ENCODE peak calls at places on chromosomes 5 and 9, in six cellular contexts. P is GM12878, J is HepG2, Q is H1, A is SK-N-SH, L is K562. K is an unnamed sample.

GRCh38 chr5:11222169-11222568 is 461.1 kb upstream of the DAP start:
- DNase-seq in P (no peak), J (no peak), Q (no peak), A (no peak), L (no peak), K (no peak)

GRCh38 chr5:143187495-143187894 is 216.0 kb downstream of the NR3C1 start:
- DNase-seq in P (no peak), J (no peak), Q (no peak), A (no peak), L (no peak), K (no peak)

GRCh38 chr5:64214152-64214551 is 48.5 kb downstream of the RNF180 start:
- DNase-seq in P (no peak), J (no peak), Q (no peak), A (no peak), L (no peak), K (no peak)

GRCh38 chr5:10760033-10760975 is 730 bp downstream of the DAP start:
- DNase-seq in P (no peak), J (peak; percentile 78), Q (no peak), A (peak; percentile 77), L (peak; percentile 39), K (peak; percentile 31)

GRCh38 chr9:114417511-114417910 is 29.7 kb upstream of the AKNA start:
- DNase-seq in P (no peak), J (no peak), Q (no peak), A (no peak), L (no peak), K (no peak)

GRCh38 chr5:1521054-1521453 is 2.7 kb downstream of the LPCAT1 start:
- DNase-seq in P (no peak), J (no peak), Q (peak; percentile 37), A (no peak), L (no peak), K (no peak)

GRCh38 chr9:137057545-137057944 is 3.7 kb upstream of the ENTPD2 start:
- DNase-seq in P (no peak), J (no peak), Q (no peak), A (no peak), L (no peak), K (no peak)

GRCh38 chr5:5066276-5067186 is 73.6 kb upstream of the ADAMTS16 start:
- DNase-seq in P (no peak), J (no peak), Q (no peak), A (no peak), L (no peak), K (no peak)

GRCh38 chr5:128538249-128539037 is 398 bp upstream of the FBN2 start:
- DNase-seq in P (no peak), J (no peak), Q (peak; percentile 84), A (peak; percentile 16), L (no peak), K (no peak)

GRCh38 chr5:89572696-89573095 is 689.7 kb upstream of the MEF2C start:
- DNase-seq in P (no peak), J (no peak), Q (no peak), A (no peak), L (no peak), K (no peak)

GRCh38 chr5:77356740-77357139 is 135.4 kb downstream of the WDR41 start:
- DNase-seq in P (peak; percentile 84), J (no peak), Q (no peak), A (no peak), L (no peak), K (no peak)

GRCh38 chr9:28120241-28121025 is 547.2 kb upstream of the C9orf72 start:
- DNase-seq in P (no peak), J (no peak), Q (no peak), A (peak; percentile 40), L (no peak), K (no peak)

GRCh38 chr5:88820581-88820980 is 62.4 kb downstream of the MEF2C start:
- DNase-seq in P (no peak), J (no peak), Q (no peak), A (no peak), L (no peak), K (no peak)

GRCh38 chr5:142420521-142420920 is 95.7 kb upstream of the SPRY4 start:
- DNase-seq in P (no peak), J (no peak), Q (no peak), A (no peak), L (no peak), K (no peak)

DNA sequence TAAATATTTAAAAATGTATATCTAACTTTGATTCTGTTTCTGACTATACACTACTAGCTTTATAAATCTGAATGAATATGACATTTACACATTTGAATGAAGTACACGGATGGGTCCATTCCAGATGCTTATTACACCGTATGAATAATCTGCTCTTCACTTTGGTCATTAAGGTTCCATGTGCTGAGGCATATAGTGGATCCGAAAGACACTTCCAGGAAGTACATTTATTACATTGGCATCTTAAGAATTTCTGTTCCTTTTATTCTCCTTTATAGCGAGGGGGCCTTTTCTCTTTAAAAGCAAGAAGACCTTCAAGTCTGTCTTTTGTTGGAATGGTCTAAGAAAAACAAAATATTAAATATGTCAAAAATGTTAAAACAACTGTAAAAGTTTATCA is 147.6 kb downstream of the AUH start:
- DNase-seq in P (no peak), J (no peak), Q (no peak), A (no peak), L (no peak), K (no peak)
- TF ChIP-seq JUND in P (no peak), J (no peak), Q (no peak), A (no peak), L (no peak), K (no peak)

GRCh38 chr5:112684737-112685136 is 52.9 kb upstream of the APC start:
- DNase-seq in P (no peak), J (no peak), Q (no peak), A (no peak), L (no peak), K (no peak)

GRCh38 chr5:112682621-112683061 is 55.0 kb upstream of the APC start:
- DNase-seq in P (no peak), J (no peak), Q (no peak), A (no peak), L (no peak), K (no peak)

GRCh38 chr5:112684121-112684520 is 53.6 kb upstream of the APC start:
- DNase-seq in P (peak; percentile 31), J (no peak), Q (no peak), A (no peak), L (no peak), K (no peak)

GRCh38 chr5:112685386-112685785 is 52.3 kb upstream of the APC start:
- DNase-seq in P (no peak), J (no peak), Q (no peak), A (no peak), L (no peak), K (no peak)

GRCh38 chr5:112681481-112681908 is 56.2 kb upstream of the APC start:
- DNase-seq in P (peak; percentile 55), J (no peak), Q (no peak), A (no peak), L (no peak), K (no peak)
- H3K27me3 ChIP-seq in P (no peaks in the 10 kb centered on the region), J (no peaks in the 10 kb centered on the region), Q (no peaks in the 10 kb centered on the region), A (no peaks in the 10 kb centered on the region), L (peaks cover 8% of the 10 kb centered on the region), K (no peaks in the 10 kb centered on the region)

GRCh38 chr5:8908055-8908683 is 637.7 kb downstream of the SEMA5A start:
- DNase-seq in P (no peak), J (no peak), Q (peak; percentile 90), A (peak; percentile 41), L (peak; percentile 64), K (no peak)

GRCh38 chr5:8905021-8905420 is 640.9 kb downstream of the SEMA5A start:
- DNase-seq in P (no peak), J (no peak), Q (no peak), A (no peak), L (no peak), K (no peak)

GRCh38 chr5:8906303-8906967 is 639.4 kb downstream of the SEMA5A start:
- DNase-seq in P (no peak), J (no peak), Q (no peak), A (no peak), L (no peak), K (no peak)

GRCh38 chr5:8912106-8912505 is 633.8 kb downstream of the SEMA5A start:
- DNase-seq in P (no peak), J (no peak), Q (no peak), A (no peak), L (no peak), K (no peak)

DNA sequence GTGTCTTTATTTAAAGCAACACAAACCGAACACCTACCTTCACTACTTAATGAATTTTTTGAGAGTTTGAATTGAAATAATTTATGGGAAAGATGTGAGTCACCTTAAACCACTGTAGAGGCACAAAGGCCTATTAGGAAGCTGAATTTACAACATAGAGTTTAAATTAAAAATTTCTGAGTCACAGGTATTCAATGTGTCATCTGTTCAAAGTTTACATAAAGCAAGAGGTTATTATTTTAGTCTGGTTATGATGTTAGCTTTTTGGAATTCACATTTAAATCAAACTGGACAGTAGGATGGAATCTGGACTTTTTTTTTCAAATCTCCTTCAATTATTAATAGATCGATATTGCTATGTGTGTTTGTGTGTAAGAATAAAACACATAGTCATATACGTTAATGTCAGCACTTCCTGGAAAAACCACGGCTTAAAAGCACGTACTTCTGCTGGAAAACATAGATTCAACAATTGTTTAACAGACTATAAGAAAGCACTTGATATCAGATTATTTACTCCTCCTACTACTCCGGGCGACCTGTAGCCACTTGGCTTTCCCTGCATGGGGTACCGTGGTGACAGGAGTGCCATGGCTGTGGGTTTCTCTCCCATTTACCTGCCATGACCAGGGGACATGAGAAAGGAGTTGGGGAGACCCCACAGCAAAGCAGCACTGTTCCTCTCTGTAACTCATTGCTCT is 638.6 kb downstream of the SEMA5A start:
- DNase-seq in P (no peak), J (no peak), Q (no peak), A (no peak), L (no peak), K (no peak)
- TF ChIP-seq JUND in P (no peak), J (no peak), Q (no peak), A (peak; percentile 86), L (no peak), K (no peak)

GRCh38 chr9:134970719-134971118 is 53.0 kb upstream of the FCN1 start:
- DNase-seq in P (no peak), J (no peak), Q (no peak), A (no peak), L (no peak), K (no peak)
- H3K27me3 ChIP-seq in P (no peaks in the 10 kb centered on the region), J (peaks cover 2% of the 10 kb centered on the region), Q (no peaks in the 10 kb centered on the region), A (no peaks in the 10 kb centered on the region), L (peaks cover 23% of the 10 kb centered on the region), K (peaks cover 67% of the 10 kb centered on the region)

GRCh38 chr9:71604197-71605063 is 163.9 kb downstream of the CEMIP2 start:
- DNase-seq in P (no peak), J (peak; percentile 64), Q (peak; percentile 86), A (peak; percentile 33), L (peak; percentile 36), K (peak; percentile 37)

GRCh38 chr9:71608021-71608420 is 160.3 kb downstream of the CEMIP2 start:
- DNase-seq in P (no peak), J (no peak), Q (no peak), A (no peak), L (no peak), K (no peak)

GRCh38 chr9:71608825-71609452 is 159.4 kb downstream of the CEMIP2 start:
- DNase-seq in P (no peak), J (peak; percentile 50), Q (peak; percentile 52), A (no peak), L (no peak), K (no peak)

GRCh38 chr9:71609453-71609840 is 158.9 kb downstream of the CEMIP2 start:
- DNase-seq in P (no peak), J (no peak), Q (no peak), A (no peak), L (no peak), K (no peak)

DNA sequence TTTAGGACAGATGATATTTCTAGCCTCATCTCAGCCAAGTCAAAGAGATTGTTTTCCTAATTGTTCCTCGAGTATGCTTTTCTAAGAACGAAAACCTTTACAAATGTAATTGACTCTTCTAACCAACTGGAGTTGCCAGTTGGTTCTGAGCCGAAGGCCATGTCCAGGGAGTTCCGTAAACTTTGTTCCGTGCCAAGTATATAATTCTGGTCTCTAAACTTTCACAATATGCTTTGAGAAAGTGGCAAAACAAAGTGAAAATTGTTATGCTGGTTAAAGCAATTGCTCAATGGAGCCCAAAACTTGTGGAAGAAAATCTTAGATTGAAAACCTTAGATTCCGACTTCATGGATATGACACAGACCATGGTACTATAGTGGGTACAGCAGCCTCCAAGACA is 160.7 kb downstream of the CEMIP2 start:
- DNase-seq in P (no peak), J (no peak), Q (no peak), A (no peak), L (no peak), K (no peak)
- TF ChIP-seq JUND in P (no peak), J (no peak), Q (no peak), A (no peak), L (no peak), K (no peak)